ENCODE peak calls at places on chromosomes 12 and 14, in six cellular contexts. G, X, N, Z, P and R are unnamed samples.

GRCh38 chr14:65287264-65288131 is 125.0 kb upstream of the FUT8 start:
- DNase-seq in Z (no peak), G (no peak), N (no peak), X (no peak), P (no peak), R (peak)

GRCh38 chr12:74105434-74105833 is 432.2 kb upstream of the ATXN7L3B start:
- DNase-seq in Z (no peak), G (no peak), X (no peak), N (no peak), P (no peak), R (no peak)

GRCh38 chr12:113230315-113231274 is 9.3 kb downstream of the TPCN1 start:
- DNase-seq in X (no peak), P (peak), Z (no peak), N (no peak), G (no peak), R (no peak)

GRCh38 chr14:37597538-37598084 is 2.2 kb downstream of the TTC6 start:
- DNase-seq in Z (no peak), P (no peak), G (no peak), X (no peak), N (peak), R (no peak)

GRCh38 chr14:31122098-31122611 is 85.4 kb downstream of the HECTD1 start:
- DNase-seq in P (no peak), G (no peak), X (no peak), Z (no peak), N (no peak), R (no peak)

GRCh38 chr12:54997914-54998507 is 13.4 kb upstream of the TESPA1 start:
- DNase-seq in Z (no peak), G (no peak), P (no peak), X (no peak), N (no peak), R (no peak)

GRCh38 chr14:92692822-92693226 is 55.6 kb downstream of the LGMN start:
- DNase-seq in G (no peak), P (peak), N (no peak), Z (no peak), X (no peak), R (no peak)

GRCh38 chr12:110201995-110202394 is 77.8 kb downstream of the IFT81 start:
- DNase-seq in P (no peak), G (no peak), X (no peak), Z (no peak), N (no peak), R (no peak)

GRCh38 chr12:26088999-26089398 is 35.8 kb downstream of the BHLHE41 start:
- DNase-seq in N (peak), X (no peak), P (no peak), Z (no peak), G (no peak), R (peak)

GRCh38 chr14:64234877-64235651 is 59.1 kb downstream of the ESR2 start:
- DNase-seq in N (no peak), Z (no peak), P (no peak), G (peak), X (no peak), R (no peak)

GRCh38 chr12:115146453-115146852 is 462.5 kb upstream of the TBX3 start:
- DNase-seq in P (no peak), N (no peak), X (no peak), Z (no peak), G (no peak), R (no peak)

GRCh38 chr14:64500088-64500487 is 3.5 kb downstream of the ZBTB25 start:
- DNase-seq in X (no peak), N (no peak), G (no peak), P (no peak), Z (no peak), R (no peak)

GRCh38 chr12:90897981-90898380 is 57.0 kb downstream of the CCER1 start:
- DNase-seq in Z (no peak), X (no peak), P (no peak), N (no peak), G (no peak), R (no peak)

GRCh38 chr14:91866511-91867295 is 633 bp downstream of the TC2N start:
- DNase-seq in N (no peak), Z (no peak), X (no peak), G (no peak), P (no peak), R (no peak)

GRCh38 chr14:53306267-53306721 is 153.2 kb upstream of the DDHD1 start:
- DNase-seq in X (no peak), P (peak), Z (no peak), G (peak), N (peak), R (peak)

GRCh38 chr12:105141320-105141918 is 33.9 kb downstream of the WASHC4 start:
- DNase-seq in G (no peak), N (no peak), P (no peak), Z (no peak), X (no peak), R (no peak)

GRCh38 chr12:107356266-107356936 is 263.1 kb upstream of the CRY1 start:
- DNase-seq in Z (no peak), X (peak), P (no peak), G (peak), N (peak), R (no peak)

GRCh38 chr12:108126990-108127468 is 2.1 kb upstream of the WSCD2 start:
- DNase-seq in G (no peak), Z (no peak), X (no peak), P (no peak), N (no peak), R (no peak)

GRCh38 chr14:94970937-94971730 is 186.2 kb downstream of the DICER1 start:
- DNase-seq in Z (no peak), N (no peak), X (no peak), P (no peak), G (no peak), R (no peak)

GRCh38 chr14:58898655-58899316 is 261.0 kb downstream of the DACT1 start:
- DNase-seq in X (peak), N (no peak), Z (peak), G (peak), P (no peak), R (no peak)

GRCh38 chr14:85514487-85514886 is 15.5 kb upstream of the FLRT2 start:
- DNase-seq in P (no peak), N (no peak), X (no peak), Z (no peak), G (no peak), R (no peak)

GRCh38 chr14:85512491-85512890 is 17.5 kb upstream of the FLRT2 start:
- DNase-seq in X (no peak), Z (no peak), G (no peak), P (no peak), N (no peak), R (no peak)

GRCh38 chr14:85508863-85509262 is 21.1 kb upstream of the FLRT2 start:
- DNase-seq in G (no peak), P (no peak), N (no peak), Z (no peak), X (no peak), R (no peak)
- TF ChIP-seq CTCF in G (no peak), P (no peak), N (no peak), Z (no peak), X (no peak), R (no peak)

GRCh38 chr12:388547-389137 is 478 bp downstream of the KDM5A start:
- DNase-seq in G (peak), X (no peak), N (peak), Z (no peak), P (peak), R (peak)

GRCh38 chr12:386651-387050 is 2.5 kb downstream of the KDM5A start:
- DNase-seq in Z (no peak), N (no peak), P (no peak), G (peak), X (no peak), R (no peak)

GRCh38 chr12:388012-388411 is 1.1 kb downstream of the KDM5A start:
- DNase-seq in P (no peak), G (no peak), Z (no peak), X (no peak), N (no peak), R (no peak)

DNA sequence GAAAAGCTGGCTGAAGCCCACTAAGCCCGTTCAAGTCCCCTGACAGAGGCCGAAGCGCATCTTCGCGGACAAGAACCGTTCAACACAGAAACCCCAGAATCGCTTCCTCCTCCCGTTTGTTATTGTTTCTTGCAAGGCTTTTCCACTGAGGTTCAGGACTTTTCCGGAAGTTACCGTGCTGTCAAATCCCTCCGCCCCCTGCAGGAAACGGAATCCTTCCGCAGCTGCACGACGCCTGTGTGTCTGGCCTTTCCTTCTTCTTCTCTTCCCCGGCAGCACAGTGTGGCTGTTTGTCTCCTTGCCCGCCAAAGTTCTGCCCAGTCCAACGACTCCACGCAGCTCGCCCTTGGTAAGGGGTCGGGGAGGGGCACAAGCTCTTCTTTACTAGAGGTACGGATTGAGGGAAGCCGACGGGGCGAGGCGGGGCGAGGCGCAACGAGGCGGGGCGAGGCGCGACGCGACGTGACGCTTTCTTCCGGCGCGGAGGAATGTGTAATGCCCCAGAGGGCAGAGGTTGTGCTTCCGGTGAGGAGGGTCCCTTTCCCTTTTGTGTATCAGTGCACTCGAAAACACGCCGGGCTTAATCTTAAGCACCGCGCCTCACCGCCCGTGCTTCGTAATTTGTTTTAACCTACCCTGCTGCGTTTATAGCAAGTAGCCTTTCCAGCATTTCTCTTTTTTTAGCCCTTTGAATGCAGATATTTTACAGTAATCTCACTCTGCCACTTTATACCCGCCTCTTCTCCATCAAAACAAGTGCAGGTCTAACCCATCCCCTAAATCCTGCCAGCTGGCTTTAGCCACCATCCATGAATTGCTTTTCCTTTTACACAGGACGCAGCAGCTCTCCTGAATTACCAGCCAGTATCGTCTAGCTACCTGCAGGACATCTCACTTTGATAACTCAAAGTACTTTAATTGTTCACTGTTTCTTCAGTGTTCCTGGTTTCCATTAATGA is at the start of gene KDM5A:
- DNase-seq in X (peak), P (peak), G (peak), Z (peak), N (peak), R (peak)
- TF ChIP-seq CTCF in X (peak), P (no peak), G (no peak), Z (no peak), N (no peak), R (no peak)

DNA sequence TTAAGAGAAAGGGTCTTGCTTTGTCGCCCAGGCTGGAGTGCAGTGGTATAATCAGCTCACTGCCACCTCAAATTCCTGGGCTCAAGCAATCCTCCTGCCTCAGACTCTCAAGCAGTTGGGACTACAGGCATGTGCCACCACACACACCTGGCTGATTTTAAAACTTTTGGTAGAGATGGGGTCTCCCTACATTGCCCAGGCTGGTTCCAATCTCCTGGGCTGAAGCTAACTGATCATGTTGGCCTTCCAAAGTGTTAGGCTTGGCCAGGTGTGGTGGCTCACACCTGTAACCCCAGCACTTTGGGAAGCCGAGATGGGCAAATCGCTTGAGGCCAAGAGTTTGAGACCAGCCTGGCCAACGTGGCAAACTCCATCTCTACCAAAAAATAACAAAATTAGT is 43.9 kb upstream of the GCH1 start:
- DNase-seq in N (no peak), X (no peak), G (no peak), Z (no peak), P (no peak), R (no peak)
- TF ChIP-seq CTCF in N (no peak), X (no peak), G (no peak), Z (no peak), P (no peak), R (no peak)

GRCh38 chr12:46650688-46651087 is 175.1 kb downstream of the SLC38A4 start:
- DNase-seq in G (no peak), Z (no peak), X (no peak), P (no peak), N (no peak), R (no peak)
- TF ChIP-seq CTCF in G (no peak), Z (no peak), X (no peak), P (no peak), N (no peak), R (no peak)

GRCh38 chr14:28142400-28143015 is 624.1 kb upstream of the FOXG1 start:
- DNase-seq in N (peak), P (no peak), G (no peak), X (no peak), Z (no peak), R (no peak)
- TF ChIP-seq CTCF in N (peak), P (no peak), G (peak), X (no peak), Z (no peak), R (no peak)

GRCh38 chr12:7642287-7642686 is 23.4 kb downstream of the APOBEC1 start:
- DNase-seq in X (no peak), N (no peak), G (no peak), P (no peak), Z (no peak), R (no peak)

GRCh38 chr12:7645395-7646177 is 20.1 kb downstream of the APOBEC1 start:
- DNase-seq in X (peak), P (no peak), Z (no peak), G (peak), N (peak), R (peak)

GRCh38 chr12:7638764-7639570 is 26.7 kb downstream of the APOBEC1 start:
- DNase-seq in X (peak), Z (peak), N (peak), P (peak), G (peak), R (peak)

GRCh38 chr12:7646178-7646475 is 19.6 kb downstream of the APOBEC1 start:
- DNase-seq in Z (no peak), X (no peak), N (no peak), P (no peak), G (no peak), R (no peak)

GRCh38 chr12:7642876-7643309 is 22.8 kb downstream of the APOBEC1 start:
- DNase-seq in G (no peak), Z (no peak), X (no peak), P (no peak), N (no peak), R (no peak)
- TF ChIP-seq CTCF in G (peak), Z (peak), X (peak), P (no peak), N (peak), R (peak)

GRCh38 chr12:20262131-20262530 is 106.2 kb upstream of the PDE3A start:
- DNase-seq in P (no peak), X (no peak), N (no peak), Z (no peak), G (no peak), R (no peak)
- TF ChIP-seq CTCF in P (no peak), X (no peak), N (no peak), Z (no peak), G (no peak), R (no peak)

DNA sequence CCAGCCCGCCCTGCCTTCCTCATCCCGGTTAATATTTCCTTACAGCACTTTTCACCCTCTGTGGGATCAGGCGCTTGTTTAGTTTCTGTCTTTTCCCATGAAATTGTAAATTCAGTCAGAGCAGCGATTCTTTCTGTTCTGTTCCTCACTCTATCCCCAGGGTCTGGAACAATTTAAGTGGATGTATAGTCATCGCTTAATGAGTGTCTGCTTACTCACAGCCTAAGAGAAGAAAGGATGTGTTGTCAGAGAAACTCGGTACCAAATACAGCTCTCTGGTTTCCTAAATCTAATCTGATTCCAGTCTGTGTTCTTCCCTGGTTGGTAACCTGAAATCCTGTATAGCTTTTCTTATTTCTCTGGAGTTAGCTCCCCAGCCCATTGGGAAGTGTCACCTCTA is 44.9 kb downstream of the FOS start:
- DNase-seq in Z (no peak), G (no peak), X (no peak), P (no peak), N (no peak), R (no peak)
- TF ChIP-seq CTCF in Z (no peak), G (no peak), X (no peak), P (no peak), N (no peak), R (no peak)